ENCODE peak calls at places on chromosomes 13 and 19, in seven cellular contexts. W is SK-N-SH, J is H1, D is K562, Q is GM12878, K is HepG2, B is GM12891. M is an unnamed sample.

GRCh38 chr13:110582421-110582954 is 21.0 kb upstream of the RAB20 start:
- DNase-seq in W (no peak), J (no peak), D (no peak), Q (no peak), K (no peak), B (no peak), M (no peak)

GRCh38 chr13:97653741-97654140 is 219.8 kb downstream of the RAP2A start:
- DNase-seq in W (no peak), J (no peak), D (no peak), Q (no peak), K (no peak), B (no peak), M (no peak)

GRCh38 chr19:51721905-51722304 is 1.9 kb downstream of the HAS1 start:
- DNase-seq in W (no peak), J (no peak), D (no peak), Q (no peak), K (no peak), B (no peak), M (no peak)

GRCh38 chr13:78131811-78132210 is 213.2 kb upstream of the EDNRB start:
- DNase-seq in W (no peak), J (no peak), D (no peak), Q (no peak), K (no peak), B (no peak), M (no peak)

GRCh38 chr13:62130016-62130970 is 714.6 kb upstream of the PCDH20 start:
- DNase-seq in W (no peak), J (no peak), D (no peak), Q (no peak), K (no peak), B (no peak), M (no peak)

GRCh38 chr19:38666662-38667448 is 19.4 kb downstream of the ACTN4 start:
- DNase-seq in W (no peak), J (no peak), D (no peak), Q (no peak), K (no peak), B (peak; percentile 62), M (no peak)

GRCh38 chr19:16285769-16286564 is 38.7 kb upstream of the KLF2 start:
- DNase-seq in W (no peak), J (no peak), D (no peak), Q (no peak), K (no peak), B (no peak), M (no peak)

GRCh38 chr19:48135411-48135810 is 24.8 kb upstream of the PLA2G4C start:
- DNase-seq in W (peak; percentile 87), J (no peak), D (no peak), Q (no peak), K (no peak), B (no peak), M (no peak)

GRCh38 chr19:34348899-34349487 is 16.0 kb upstream of the GPI start:
- DNase-seq in W (no peak), J (no peak), D (no peak), Q (no peak), K (no peak), B (no peak), M (no peak)

GRCh38 chr19:10601999-10602329 is 14.9 kb upstream of the AP1M2 start:
- DNase-seq in W (no peak), J (no peak), D (no peak), Q (no peak), K (no peak), B (no peak), M (no peak)

GRCh38 chr13:22210134-22210930 is 539.5 kb downstream of the FGF9 start:
- DNase-seq in W (no peak), J (no peak), D (no peak), Q (no peak), K (no peak), B (no peak), M (no peak)

GRCh38 chr13:32203736-32204135 is 111.4 kb downstream of the ZAR1L start:
- DNase-seq in W (no peak), J (no peak), D (no peak), Q (no peak), K (peak; percentile 4), B (no peak), M (no peak)

GRCh38 chr19:13978721-13979191 is 26.4 kb downstream of the DCAF15 start:
- DNase-seq in W (no peak), J (no peak), D (peak; percentile 57), Q (no peak), K (no peak), B (no peak), M (no peak)

GRCh38 chr13:114067886-114068722 is 64.3 kb downstream of the RASA3 start:
- DNase-seq in W (no peak), J (no peak), D (no peak), Q (no peak), K (no peak), B (no peak), M (peak; percentile 53)

GRCh38 chr19:46571495-46571894 is 29.6 kb upstream of the CALM3 start:
- DNase-seq in W (peak; percentile 63), J (peak; percentile 44), D (peak; percentile 46), Q (no peak), K (peak; percentile 64), B (no peak), M (no peak)

GRCh38 chr19:900302-901111 is 7.2 kb downstream of the RNU6-9 start:
- DNase-seq in W (peak; percentile 87), J (no peak), D (peak; percentile 91), Q (no peak), K (no peak), B (no peak), M (no peak)

GRCh38 chr13:99382428-99383133 is 75.4 kb upstream of the GPR183 start:
- DNase-seq in W (no peak), J (no peak), D (no peak), Q (no peak), K (no peak), B (no peak), M (no peak)

GRCh38 chr13:80313668-80314278 is 27.2 kb downstream of the SPRY2 start:
- DNase-seq in W (no peak), J (no peak), D (no peak), Q (no peak), K (no peak), B (no peak), M (no peak)

GRCh38 chr13:87398047-87398446 is 273.1 kb upstream of the SLITRK5 start:
- DNase-seq in W (no peak), J (no peak), D (no peak), Q (no peak), K (no peak), B (no peak), M (no peak)
- TF ChIP-seq POLR2AphosphoS5 in W (no peak), J (no peak), D (no peak), Q (no peak), K (no peak), B (no peak), M (no peak)

GRCh38 chr19:2923510-2923909 is 21.3 kb downstream of the ZNF77 start:
- DNase-seq in W (no peak), J (no peak), D (no peak), Q (no peak), K (peak; percentile 21), B (no peak), M (no peak)
- TF ChIP-seq TAF1 in W (no peak), J (no peak), D (no peak), Q (no peak), K (no peak), B (no peak), M (no peak)

DNA sequence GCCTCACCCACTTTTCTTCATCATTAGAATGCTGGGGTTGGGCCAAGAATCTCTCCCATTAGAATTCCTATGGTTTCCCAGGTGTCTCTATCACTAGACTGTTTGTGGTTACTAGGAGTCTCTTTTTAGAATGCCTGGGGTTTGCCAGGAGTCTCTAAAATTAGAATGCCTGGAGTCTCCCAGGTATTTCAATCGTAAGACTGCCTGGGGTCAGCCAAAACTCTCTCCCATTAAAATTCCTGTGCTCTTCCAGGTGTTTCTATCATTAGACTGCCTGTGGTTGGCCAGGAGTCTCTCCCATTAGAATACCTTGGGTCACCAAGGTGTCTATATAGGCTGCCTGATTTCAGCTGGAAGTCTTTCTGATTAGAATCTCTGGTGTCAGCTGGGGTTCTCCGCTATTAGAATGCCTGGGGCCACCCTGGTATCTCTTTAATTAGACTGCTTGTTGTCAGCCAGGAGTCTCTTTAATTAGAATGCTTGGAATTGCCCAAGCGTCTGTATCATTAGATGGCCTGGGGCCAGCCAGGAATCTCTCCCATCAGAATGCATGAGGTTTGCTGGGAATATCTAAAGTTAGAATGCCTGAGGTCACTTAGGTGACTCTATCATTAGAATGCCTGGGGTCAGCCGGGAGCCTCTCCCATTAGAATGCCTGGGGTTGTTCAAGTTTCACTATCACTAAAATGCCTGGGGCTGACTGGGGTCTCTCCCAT is 1479.2 kb downstream of the UQCRFS1 start:
- DNase-seq in W (no peak), J (no peak), D (no peak), Q (no peak), K (no peak), B (no peak), M (no peak)
- TF ChIP-seq POLR2AphosphoS5 in W (no peak), J (no peak), D (no peak), Q (no peak), K (no peak), B (no peak), M (no peak)

DNA sequence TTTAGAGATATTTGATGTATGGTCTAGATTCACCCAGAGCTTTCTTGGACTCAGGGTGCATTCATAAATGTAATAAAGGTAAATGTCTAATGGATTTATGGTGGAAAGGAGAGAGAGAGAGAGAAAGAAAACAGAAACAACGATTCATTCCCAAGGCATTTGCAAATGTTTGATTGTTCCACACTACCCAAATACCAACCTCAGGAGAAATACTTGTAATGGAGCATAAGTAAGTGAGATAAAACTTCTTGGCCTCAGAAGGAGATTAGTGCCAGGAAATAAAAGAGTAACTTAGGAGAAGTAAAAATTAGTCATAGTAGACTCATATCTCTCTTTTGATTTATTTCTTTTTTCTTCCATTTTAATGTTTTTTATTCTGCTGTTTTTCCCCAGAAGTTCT is 40.6 kb upstream of the DGKH start:
- DNase-seq in W (no peak), J (no peak), D (no peak), Q (no peak), K (no peak), B (no peak), M (no peak)
- TF ChIP-seq TAF1 in W (no peak), J (no peak), D (no peak), Q (no peak), K (no peak), B (no peak), M (no peak)

M was measured in GM12892.